ENCODE peak calls at places on chromosomes 13 and 19, in six cellular contexts. P, F, K, B, O and D are unnamed samples. For H3K36me3 and H3K4me1, the result is how much of the 10 kb centered on the place peaks cover.

GRCh38 chr19:19276386-19276785 is 3.3 kb upstream of the TM6SF2 start:
- DNase-seq in P (no peak), B (no peak), F (no peak), O (peak), K (no peak), D (no peak)

GRCh38 chr19:34588249-34588648 is 88.7 kb downstream of the SCGB2B2 start:
- DNase-seq in F (no peak), B (no peak), O (no peak), K (no peak), P (no peak), D (no peak)

GRCh38 chr13:98004107-98004506 is 50.6 kb downstream of the IPO5 start:
- DNase-seq in O (no peak), P (no peak), F (no peak), K (no peak), B (no peak), D (peak)

GRCh38 chr13:23871616-23872220 is 17.5 kb downstream of the MIPEP start:
- DNase-seq in O (peak), P (no peak), K (no peak), F (no peak), B (no peak), D (peak)

GRCh38 chr13:99614465-99614885 is 113.2 kb downstream of the TM9SF2 start:
- DNase-seq in O (peak), P (no peak), B (no peak), K (no peak), F (no peak), D (peak)

GRCh38 chr19:42048992-42049391 is 21.0 kb downstream of the GRIK5 start:
- DNase-seq in O (no peak), P (no peak), F (no peak), B (no peak), K (no peak), D (no peak)

GRCh38 chr19:4889034-4889825 is 13.5 kb downstream of the ARRDC5 start:
- DNase-seq in O (no peak), B (no peak), F (no peak), K (no peak), P (no peak), D (no peak)

GRCh38 chr13:47256618-47257017 is 359.8 kb upstream of the HTR2A start:
- DNase-seq in O (no peak), K (no peak), P (no peak), B (no peak), F (no peak), D (no peak)

GRCh38 chr13:23356368-23356767 is 77.1 kb downstream of the SACS start:
- DNase-seq in P (no peak), O (peak), K (no peak), F (no peak), B (no peak), D (no peak)

GRCh38 chr13:96678801-96679200 is 315.5 kb downstream of the OXGR1 start:
- DNase-seq in O (no peak), K (no peak), B (no peak), P (no peak), F (no peak), D (no peak)

GRCh38 chr13:42109957-42110356 is 61.5 kb downstream of the DGKH start:
- DNase-seq in O (no peak), F (no peak), B (no peak), K (no peak), P (no peak), D (no peak)

GRCh38 chr19:49155830-49156346 is 692 bp upstream of the HRC start:
- DNase-seq in B (no peak), F (no peak), O (no peak), K (no peak), P (no peak), D (no peak)

GRCh38 chr13:76745246-76746200 is 140.7 kb downstream of the KCTD12 start:
- DNase-seq in K (no peak), O (no peak), P (no peak), F (no peak), B (no peak), D (no peak)

GRCh38 chr13:72462726-72463125 is 264.7 kb downstream of the MZT1 start:
- DNase-seq in K (no peak), B (no peak), F (no peak), P (no peak), O (no peak), D (no peak)

GRCh38 chr13:111319521-111319920 is 921 bp upstream of the TEX29 start:
- DNase-seq in B (no peak), F (no peak), O (no peak), K (no peak), P (peak), D (no peak)

GRCh38 chr13:85417807-85418206 is 381.4 kb downstream of the SLITRK6 start:
- DNase-seq in B (no peak), O (no peak), K (no peak), F (no peak), P (no peak), D (no peak)

GRCh38 chr13:34886987-34887386 is 55.1 kb upstream of the NBEA start:
- DNase-seq in F (no peak), K (no peak), P (no peak), O (no peak), B (no peak), D (no peak)

GRCh38 chr19:45092747-45093678 is at the start of gene PPP1R37:
- DNase-seq in K (peak), B (peak), P (peak), F (peak), O (peak), D (peak)

GRCh38 chr13:102359264-102359663 is 42.6 kb downstream of the FGF14 start:
- DNase-seq in F (no peak), O (no peak), P (no peak), K (no peak), B (no peak), D (no peak)

GRCh38 chr19:51507640-51508058 is 6.0 kb upstream of the SIGLEC12 start:
- DNase-seq in P (no peak), K (no peak), F (no peak), O (no peak), B (no peak), D (no peak)

GRCh38 chr13:43405457-43405856 is 381.3 kb downstream of the ENOX1 start:
- DNase-seq in P (no peak), K (no peak), B (no peak), F (no peak), O (no peak), D (peak)

GRCh38 chr19:18529782-18530181 is 7.9 kb upstream of the ELL start:
- DNase-seq in B (no peak), P (no peak), K (no peak), F (no peak), O (no peak), D (no peak)

GRCh38 chr19:18668252-18668631 is 15.2 kb upstream of the CRTC1 start:
- DNase-seq in K (no peak), P (no peak), F (no peak), B (no peak), O (no peak), D (no peak)

GRCh38 chr13:112852392-112852791 is 116.6 kb upstream of the MCF2L start:
- DNase-seq in K (no peak), O (no peak), F (no peak), P (no peak), B (no peak), D (no peak)
- H3K36me3 ChIP-seq in K (half or more), O (under half), F (under half), P (under half), B (half or more), D (under half)

DNA sequence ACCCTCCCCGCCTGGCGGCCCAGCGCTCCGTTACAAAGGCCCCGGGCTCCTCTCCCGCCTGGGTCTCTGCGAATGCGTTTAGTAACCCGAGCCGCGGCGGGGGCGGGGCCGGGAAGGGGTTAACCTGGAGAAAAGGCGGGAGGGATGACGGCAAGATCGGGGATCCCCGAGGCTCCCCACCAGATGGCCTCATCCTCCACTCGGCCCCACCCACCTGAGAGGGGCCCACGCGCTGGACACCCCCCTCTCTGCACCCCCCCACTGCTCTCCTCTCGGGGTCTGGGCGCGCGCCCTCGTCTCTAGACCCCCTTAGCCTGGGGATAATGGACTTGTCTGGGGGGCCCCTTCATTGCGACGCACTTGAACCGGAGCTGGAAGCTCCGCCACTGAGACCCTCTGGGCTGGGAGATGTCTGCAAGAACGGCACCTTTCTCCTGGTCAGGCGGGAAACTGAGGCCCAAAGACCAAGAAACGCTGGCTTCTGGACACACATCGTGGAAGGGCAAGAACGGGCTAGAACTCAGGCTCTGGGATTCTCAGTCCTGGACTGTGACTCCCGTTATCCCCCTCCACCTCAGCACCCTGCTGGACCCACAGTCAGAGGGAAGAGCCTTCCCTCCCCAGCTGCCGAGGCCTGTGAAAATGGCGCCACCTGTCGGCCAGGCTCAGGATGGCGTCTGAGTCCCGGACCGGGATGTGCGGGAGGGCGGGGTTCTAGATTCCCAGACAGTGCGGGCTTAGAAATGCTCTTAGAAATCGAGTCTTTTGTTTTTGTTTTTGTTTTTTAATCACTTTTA is 2.9 kb upstream of the LTBP4 start:
- DNase-seq in O (peak), B (peak), P (peak), K (no peak), F (peak), D (peak)
- H3K4me1 ChIP-seq in O (under half), B (half or more), P (half or more), K (half or more), F (half or more), D (under half)

GRCh38 chr19:10603084-10603872 is 16.2 kb upstream of the AP1M2 start:
- DNase-seq in F (peak), K (peak), B (peak), P (peak), O (peak), D (peak)
- H3K27ac ChIP-seq in F (peak), K (peak), B (peak), P (peak), O (peak), D (peak)

DNA sequence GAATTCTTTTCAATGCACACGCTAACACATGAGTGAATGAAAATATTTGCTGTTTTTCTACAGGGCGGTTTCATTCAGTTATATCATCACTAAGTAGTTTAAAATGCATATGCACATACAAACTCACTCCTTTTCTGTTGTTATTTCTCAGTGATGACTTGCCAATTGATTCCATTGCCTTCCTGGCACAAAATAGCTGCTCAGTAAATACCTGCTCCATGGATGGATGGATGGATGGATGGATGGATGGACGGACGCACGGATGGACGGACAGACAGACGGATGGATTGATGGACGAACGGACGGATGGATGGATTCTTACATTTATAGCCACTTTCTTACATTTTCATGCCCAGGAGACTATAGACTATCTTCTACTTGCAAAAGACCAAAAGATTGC is 23.7 kb downstream of the CCNE1 start:
- DNase-seq in P (peak), B (no peak), K (no peak), O (no peak), F (no peak), D (no peak)
- H3K36me3 ChIP-seq in P (under half), B (under half), K (under half), O (under half), F (under half), D (under half)

GRCh38 chr13:78601886-78602560 is 1.3 kb downstream of the POU4F1 start:
- DNase-seq in K (no peak), O (peak), F (no peak), B (no peak), P (no peak), D (no peak)
- H3K4me1 ChIP-seq in K (under half), O (under half), F (under half), B (under half), P (under half), D (under half)

GRCh38 chr13:109744512-109745051 is 41.8 kb downstream of the IRS2 start:
- DNase-seq in O (peak), B (no peak), K (no peak), P (no peak), F (no peak), D (peak)
- H3K27ac ChIP-seq in O (peak), B (no peak), K (no peak), P (no peak), F (no peak), D (no peak)